ENCODE peak calls at places on chromosomes 13 and 19, in six cellular contexts. One of them, this sample, is unnamed.

GRCh38 chr13:108812165-108812564 is 182.8 kb downstream of the MYO16 start:
- DNase-seq in HFF-Myc: no peak
- DNase-seq in fibroblast of lung: no peak
- DNase-seq in hepatocyte: no peak
- DNase-seq in ovary: no peak
- DNase-seq in cardiac muscle cell: no peak
- DNase-seq in this sample: no peak

GRCh38 chr19:15986694-15987093 is 37.9 kb downstream of the OR10H4 start:
- DNase-seq in fibroblast of lung: no peak
- DNase-seq in HFF-Myc: no peak
- DNase-seq in hepatocyte: no peak
- DNase-seq in ovary: no peak
- DNase-seq in cardiac muscle cell: no peak
- DNase-seq in this sample: no peak

GRCh38 chr13:43286769-43287168 is 263.4 kb downstream of the DNAJC15 start:
- DNase-seq in cardiac muscle cell: no peak
- DNase-seq in fibroblast of lung: no peak
- DNase-seq in HFF-Myc: no peak
- DNase-seq in ovary: no peak
- DNase-seq in hepatocyte: no peak
- DNase-seq in this sample: no peak

GRCh38 chr19:10182847-10183246 is 11.9 kb downstream of the DNMT1 start:
- DNase-seq in fibroblast of lung: no peak
- DNase-seq in HFF-Myc: no peak
- DNase-seq in cardiac muscle cell: no peak
- DNase-seq in hepatocyte: no peak
- DNase-seq in ovary: no peak
- DNase-seq in this sample: no peak

GRCh38 chr19:5480427-5480836 is 25.2 kb downstream of the ZNRF4 start:
- DNase-seq in ovary: no peak
- DNase-seq in fibroblast of lung: no peak
- DNase-seq in cardiac muscle cell: peak
- DNase-seq in HFF-Myc: no peak
- DNase-seq in hepatocyte: no peak
- DNase-seq in this sample: peak

GRCh38 chr13:109602356-109602755 is 184.0 kb downstream of the IRS2 start:
- DNase-seq in fibroblast of lung: peak
- DNase-seq in HFF-Myc: no peak
- DNase-seq in hepatocyte: no peak
- DNase-seq in ovary: no peak
- DNase-seq in cardiac muscle cell: no peak
- DNase-seq in this sample: no peak

GRCh38 chr13:109610517-109610916 is 175.9 kb downstream of the IRS2 start:
- DNase-seq in fibroblast of lung: no peak
- DNase-seq in ovary: no peak
- DNase-seq in hepatocyte: peak
- DNase-seq in cardiac muscle cell: peak
- DNase-seq in HFF-Myc: no peak
- DNase-seq in this sample: peak

GRCh38 chr13:51811920-51812328 is 8.0 kb upstream of the DHRS12 start:
- DNase-seq in ovary: no peak
- DNase-seq in HFF-Myc: no peak
- DNase-seq in cardiac muscle cell: no peak
- DNase-seq in fibroblast of lung: no peak
- DNase-seq in hepatocyte: no peak
- DNase-seq in this sample: no peak

GRCh38 chr13:78325585-78325984 is 277.8 kb downstream of the POU4F1 start:
- DNase-seq in HFF-Myc: no peak
- DNase-seq in hepatocyte: no peak
- DNase-seq in cardiac muscle cell: no peak
- DNase-seq in ovary: no peak
- DNase-seq in fibroblast of lung: no peak
- DNase-seq in this sample: no peak

GRCh38 chr19:41688098-41688497 is at the start of gene CEACAM7:
- DNase-seq in hepatocyte: no peak
- DNase-seq in ovary: no peak
- DNase-seq in cardiac muscle cell: no peak
- DNase-seq in fibroblast of lung: no peak
- DNase-seq in HFF-Myc: no peak
- DNase-seq in this sample: no peak

GRCh38 chr19:17020823-17021222 is 5.8 kb downstream of the CPAMD8 start:
- DNase-seq in cardiac muscle cell: peak
- DNase-seq in hepatocyte: no peak
- DNase-seq in HFF-Myc: no peak
- DNase-seq in ovary: no peak
- DNase-seq in fibroblast of lung: no peak
- DNase-seq in this sample: no peak

GRCh38 chr13:96072392-96072791 is 17.5 kb upstream of the HS6ST3 start:
- DNase-seq in fibroblast of lung: no peak
- DNase-seq in hepatocyte: no peak
- DNase-seq in cardiac muscle cell: no peak
- DNase-seq in ovary: no peak
- DNase-seq in HFF-Myc: no peak
- DNase-seq in this sample: no peak

GRCh38 chr13:99045396-99045795 is 67.5 kb upstream of the DOCK9 start:
- DNase-seq in ovary: no peak
- DNase-seq in hepatocyte: no peak
- DNase-seq in fibroblast of lung: peak
- DNase-seq in HFF-Myc: no peak
- DNase-seq in cardiac muscle cell: no peak
- DNase-seq in this sample: no peak

GRCh38 chr13:108667205-108667604 is 37.8 kb downstream of the MYO16 start:
- DNase-seq in hepatocyte: no peak
- DNase-seq in ovary: no peak
- DNase-seq in HFF-Myc: no peak
- DNase-seq in cardiac muscle cell: no peak
- DNase-seq in fibroblast of lung: no peak
- DNase-seq in this sample: no peak

GRCh38 chr13:94009696-94010095 is 469.8 kb downstream of the DCT start:
- DNase-seq in ovary: no peak
- DNase-seq in HFF-Myc: no peak
- DNase-seq in hepatocyte: no peak
- DNase-seq in fibroblast of lung: peak
- DNase-seq in cardiac muscle cell: peak
- DNase-seq in this sample: no peak

GRCh38 chr19:28878862-28879566 is 333.9 kb downstream of the UQCRFS1 start:
- DNase-seq in cardiac muscle cell: peak
- DNase-seq in fibroblast of lung: peak
- DNase-seq in ovary: peak
- DNase-seq in hepatocyte: peak
- DNase-seq in HFF-Myc: peak
- DNase-seq in this sample: peak

GRCh38 chr19:41377977-41378707 is 1.8 kb downstream of the TMEM91 start:
- DNase-seq in cardiac muscle cell: no peak
- DNase-seq in hepatocyte: peak
- DNase-seq in HFF-Myc: no peak
- DNase-seq in ovary: peak
- DNase-seq in fibroblast of lung: no peak
- DNase-seq in this sample: no peak

GRCh38 chr19:41324921-41325639 is 15.1 kb downstream of the CCDC97 start:
- DNase-seq in hepatocyte: peak
- DNase-seq in HFF-Myc: no peak
- DNase-seq in fibroblast of lung: peak
- DNase-seq in cardiac muscle cell: peak
- DNase-seq in ovary: peak
- DNase-seq in this sample: peak

GRCh38 chr19:10230904-10231623 is at the start of gene S1PR2:
- DNase-seq in HFF-Myc: no peak
- DNase-seq in ovary: peak
- DNase-seq in hepatocyte: peak
- DNase-seq in cardiac muscle cell: peak
- DNase-seq in fibroblast of lung: peak
- DNase-seq in this sample: peak

GRCh38 chr13:21550918-21551317 is 53.1 kb downstream of the MICU2 start:
- DNase-seq in HFF-Myc: no peak
- DNase-seq in fibroblast of lung: no peak
- DNase-seq in ovary: no peak
- DNase-seq in cardiac muscle cell: no peak
- DNase-seq in hepatocyte: no peak
- DNase-seq in this sample: no peak

GRCh38 chr13:113820813-113821651 is 42.8 kb downstream of the GAS6 start:
- DNase-seq in HFF-Myc: peak
- DNase-seq in hepatocyte: peak
- DNase-seq in cardiac muscle cell: peak
- DNase-seq in fibroblast of lung: peak
- DNase-seq in ovary: peak
- DNase-seq in this sample: peak

GRCh38 chr13:111967572-111968201 is 99.3 kb upstream of the SOX1 start:
- DNase-seq in hepatocyte: no peak
- DNase-seq in HFF-Myc: no peak
- DNase-seq in ovary: no peak
- DNase-seq in cardiac muscle cell: no peak
- DNase-seq in fibroblast of lung: no peak
- DNase-seq in this sample: no peak

GRCh38 chr19:38745316-38745715 is 1.0 kb upstream of the CAPN12 start:
- DNase-seq in fibroblast of lung: no peak
- DNase-seq in cardiac muscle cell: no peak
- DNase-seq in ovary: no peak
- DNase-seq in hepatocyte: no peak
- DNase-seq in HFF-Myc: no peak
- DNase-seq in this sample: no peak

GRCh38 chr19:49744946-49745381 is 18.1 kb downstream of the TSKS start:
- DNase-seq in hepatocyte: no peak
- DNase-seq in cardiac muscle cell: no peak
- DNase-seq in fibroblast of lung: no peak
- DNase-seq in ovary: no peak
- DNase-seq in HFF-Myc: no peak
- DNase-seq in this sample: no peak

GRCh38 chr13:18961383-18962117 is 220.1 kb downstream of the TUBA3C start:
- DNase-seq in hepatocyte: no peak
- DNase-seq in cardiac muscle cell: no peak
- DNase-seq in HFF-Myc: no peak
- DNase-seq in ovary: no peak
- DNase-seq in fibroblast of lung: no peak
- DNase-seq in this sample: no peak

GRCh38 chr13:54185785-54186184 is 1157.2 kb downstream of the OLFM4 start:
- DNase-seq in ovary: no peak
- DNase-seq in cardiac muscle cell: no peak
- DNase-seq in HFF-Myc: no peak
- DNase-seq in fibroblast of lung: no peak
- DNase-seq in hepatocyte: peak
- DNase-seq in this sample: no peak

GRCh38 chr19:14542721-14543328 is 13.4 kb downstream of the TECR start:
- DNase-seq in hepatocyte: peak
- DNase-seq in fibroblast of lung: peak
- DNase-seq in cardiac muscle cell: peak
- DNase-seq in HFF-Myc: no peak
- DNase-seq in ovary: no peak
- DNase-seq in this sample: no peak

GRCh38 chr19:5091576-5092215 is 122.8 kb downstream of the KDM4B start:
- DNase-seq in cardiac muscle cell: no peak
- DNase-seq in fibroblast of lung: no peak
- DNase-seq in ovary: peak
- DNase-seq in HFF-Myc: no peak
- DNase-seq in hepatocyte: peak
- DNase-seq in this sample: no peak

GRCh38 chr19:56538254-56538760 is 441 bp upstream of the ZFP28 start:
- DNase-seq in HFF-Myc: peak
- DNase-seq in ovary: peak
- DNase-seq in cardiac muscle cell: peak
- DNase-seq in fibroblast of lung: peak
- DNase-seq in hepatocyte: peak
- DNase-seq in this sample: peak

GRCh38 chr19:56538761-56539263 is at the start of gene ZFP28:
- DNase-seq in HFF-Myc: no peak
- DNase-seq in cardiac muscle cell: no peak
- DNase-seq in ovary: no peak
- DNase-seq in fibroblast of lung: no peak
- DNase-seq in hepatocyte: no peak
- DNase-seq in this sample: peak

GRCh38 chr19:56537442-56537841 is 1.3 kb upstream of the ZFP28 start:
- DNase-seq in hepatocyte: no peak
- DNase-seq in fibroblast of lung: no peak
- DNase-seq in HFF-Myc: no peak
- DNase-seq in ovary: no peak
- DNase-seq in cardiac muscle cell: no peak
- DNase-seq in this sample: no peak
- H3K4me3 ChIP-seq in hepatocyte: no peak
- H3K4me3 ChIP-seq in fibroblast of lung: peak
- H3K4me3 ChIP-seq in HFF-Myc: no peak
- H3K4me3 ChIP-seq in ovary: no peak
- H3K4me3 ChIP-seq in cardiac muscle cell: no peak
- H3K4me3 ChIP-seq in this sample: no peak

DNA sequence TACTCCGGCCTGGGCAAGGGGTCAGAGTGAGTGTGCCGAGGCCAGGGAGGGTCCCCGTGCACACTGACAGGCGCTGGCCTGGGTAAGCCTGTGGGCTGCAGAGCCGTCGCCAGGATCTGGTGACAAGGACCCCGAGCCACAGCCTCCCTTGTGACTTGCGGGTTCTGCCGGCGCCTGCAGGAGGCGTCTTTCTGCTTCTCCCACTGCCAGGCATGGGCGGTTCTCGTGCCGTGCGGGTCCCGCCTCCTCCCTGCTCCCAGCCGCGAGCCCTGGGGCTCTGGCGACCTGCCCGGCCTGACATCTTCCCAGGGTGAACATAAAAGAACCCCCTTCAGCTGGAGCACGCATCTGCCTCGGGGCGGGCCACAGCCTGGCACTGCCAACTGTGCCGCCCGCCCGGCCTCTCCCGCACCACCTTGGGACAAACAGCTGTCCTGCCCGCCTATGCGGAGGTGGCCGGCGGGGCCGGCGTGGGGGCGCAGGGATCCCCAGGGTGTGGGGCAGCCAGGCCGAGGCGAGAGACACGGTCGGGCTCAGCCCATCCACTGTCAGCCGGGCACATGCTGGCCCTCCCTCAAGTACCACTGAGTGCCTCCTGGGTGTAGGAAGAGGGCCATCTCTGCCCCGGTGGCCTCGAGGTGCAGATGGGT is 1.5 kb upstream of the HCN2 start:
- DNase-seq in fibroblast of lung: peak
- DNase-seq in ovary: no peak
- DNase-seq in HFF-Myc: no peak
- DNase-seq in cardiac muscle cell: peak
- DNase-seq in hepatocyte: peak
- DNase-seq in this sample: peak
- TF ChIP-seq CTCF in fibroblast of lung: peak
- TF ChIP-seq CTCF in ovary: no peak
- TF ChIP-seq CTCF in HFF-Myc: peak
- TF ChIP-seq CTCF in cardiac muscle cell: peak
- TF ChIP-seq CTCF in hepatocyte: peak
- TF ChIP-seq CTCF in this sample: peak

DNA sequence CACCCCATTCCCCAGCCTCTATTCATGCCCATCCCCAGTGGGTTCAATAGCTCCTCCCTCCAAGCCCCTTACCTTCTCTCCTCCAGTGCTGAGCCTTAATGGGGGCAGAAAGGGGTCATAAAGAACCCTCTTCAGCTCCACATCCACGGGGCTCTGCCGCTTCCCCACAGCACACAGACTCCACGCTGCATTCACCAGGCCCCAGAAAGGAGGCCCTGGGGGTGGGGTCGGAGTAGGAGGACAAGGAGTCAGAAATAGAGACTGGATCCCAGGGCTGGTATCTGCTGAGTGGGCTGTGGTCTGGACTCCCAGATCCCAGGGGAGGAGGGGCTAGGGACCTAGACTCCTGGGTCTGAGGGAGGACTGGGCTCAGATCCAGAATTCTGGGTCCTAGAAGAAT is 1.6 kb downstream of the CA11 start:
- DNase-seq in cardiac muscle cell: no peak
- DNase-seq in hepatocyte: no peak
- DNase-seq in HFF-Myc: no peak
- DNase-seq in fibroblast of lung: no peak
- DNase-seq in ovary: no peak
- DNase-seq in this sample: no peak
- H3K4me3 ChIP-seq in cardiac muscle cell: no peak
- H3K4me3 ChIP-seq in hepatocyte: no peak
- H3K4me3 ChIP-seq in HFF-Myc: no peak
- H3K4me3 ChIP-seq in fibroblast of lung: no peak
- H3K4me3 ChIP-seq in ovary: no peak
- H3K4me3 ChIP-seq in this sample: no peak

GRCh38 chr19:46732966-46733692 is 12.7 kb upstream of the FKRP start:
- DNase-seq in HFF-Myc: no peak
- DNase-seq in ovary: no peak
- DNase-seq in cardiac muscle cell: no peak
- DNase-seq in hepatocyte: no peak
- DNase-seq in fibroblast of lung: peak
- DNase-seq in this sample: peak
- TF ChIP-seq CTCF in HFF-Myc: no peak
- TF ChIP-seq CTCF in ovary: no peak
- TF ChIP-seq CTCF in cardiac muscle cell: no peak
- TF ChIP-seq CTCF in hepatocyte: no peak
- TF ChIP-seq CTCF in fibroblast of lung: no peak
- TF ChIP-seq CTCF in this sample: no peak